ENCODE peak calls at places on chromosomes 3 and 15, in ten cellular contexts. One of them, this sample, is unnamed.

GRCh38 chr3:149879872-149880271 is 66.9 kb downstream of the RNF13 start:
- DNase-seq in RWPE1: peak; percentile 7
- DNase-seq in GM04503: peak; percentile 21
- DNase-seq in activated gamma-delta T cell treated with Interleukin-2 at 50 U/mL for 16 hours: peak; percentile 4
- DNase-seq in substantia nigra: peak; percentile 66
- DNase-seq in RPMI8226: peak; percentile 63
- DNase-seq in H7: peak; percentile 17
- DNase-seq in endothelial cell: peak; percentile 67
- DNase-seq in naive thymus-derived CD8-positive, alpha-beta T cell: peak; percentile 5
- DNase-seq in NCI-H1694 treated with DMSO at 0.1 percent for 48 hours: peak; percentile 65
- DNase-seq in this sample: peak; percentile 58

GRCh38 chr3:184042617-184043016 is 10.2 kb upstream of the HTR3C start:
- DNase-seq in RPMI8226: no peak
- DNase-seq in naive thymus-derived CD8-positive, alpha-beta T cell: no peak
- DNase-seq in GM04503: no peak
- DNase-seq in activated gamma-delta T cell treated with Interleukin-2 at 50 U/mL for 16 hours: no peak
- DNase-seq in H7: no peak
- DNase-seq in NCI-H1694 treated with DMSO at 0.1 percent for 48 hours: no peak
- DNase-seq in RWPE1: no peak
- DNase-seq in endothelial cell: no peak
- DNase-seq in substantia nigra: no peak
- DNase-seq in this sample: no peak

GRCh38 chr15:65638681-65639089 is 16.9 kb downstream of the SLC24A1 start:
- DNase-seq in naive thymus-derived CD8-positive, alpha-beta T cell: peak; percentile 77
- DNase-seq in activated gamma-delta T cell treated with Interleukin-2 at 50 U/mL for 16 hours: peak; percentile 23
- DNase-seq in GM04503: no peak
- DNase-seq in H7: peak; percentile 88
- DNase-seq in RPMI8226: peak; percentile 86
- DNase-seq in endothelial cell: peak; percentile 35
- DNase-seq in substantia nigra: peak; percentile 12
- DNase-seq in RWPE1: peak; percentile 85
- DNase-seq in NCI-H1694 treated with DMSO at 0.1 percent for 48 hours: peak; percentile 68
- DNase-seq in this sample: peak; percentile 84

GRCh38 chr15:95247068-95247984 is 1016.0 kb downstream of the MCTP2 start:
- DNase-seq in naive thymus-derived CD8-positive, alpha-beta T cell: no peak
- DNase-seq in RWPE1: peak; percentile 93
- DNase-seq in RPMI8226: no peak
- DNase-seq in activated gamma-delta T cell treated with Interleukin-2 at 50 U/mL for 16 hours: no peak
- DNase-seq in substantia nigra: no peak
- DNase-seq in GM04503: peak; percentile 85
- DNase-seq in endothelial cell: no peak
- DNase-seq in NCI-H1694 treated with DMSO at 0.1 percent for 48 hours: no peak
- DNase-seq in H7: no peak
- DNase-seq in this sample: no peak

GRCh38 chr15:60781211-60781713 is 302.3 kb upstream of the ICE2 start:
- DNase-seq in GM04503: no peak
- DNase-seq in activated gamma-delta T cell treated with Interleukin-2 at 50 U/mL for 16 hours: no peak
- DNase-seq in RWPE1: no peak
- DNase-seq in H7: peak; percentile 29
- DNase-seq in substantia nigra: peak; percentile 33
- DNase-seq in RPMI8226: no peak
- DNase-seq in naive thymus-derived CD8-positive, alpha-beta T cell: no peak
- DNase-seq in NCI-H1694 treated with DMSO at 0.1 percent for 48 hours: no peak
- DNase-seq in endothelial cell: no peak
- DNase-seq in this sample: no peak

GRCh38 chr15:40787344-40787841 is 17.6 kb downstream of the C15orf62 start:
- DNase-seq in RPMI8226: peak; percentile 41
- DNase-seq in activated gamma-delta T cell treated with Interleukin-2 at 50 U/mL for 16 hours: peak; percentile 48
- DNase-seq in RWPE1: peak; percentile 93
- DNase-seq in substantia nigra: no peak
- DNase-seq in GM04503: no peak
- DNase-seq in NCI-H1694 treated with DMSO at 0.1 percent for 48 hours: no peak
- DNase-seq in naive thymus-derived CD8-positive, alpha-beta T cell: peak; percentile 49
- DNase-seq in endothelial cell: no peak
- DNase-seq in H7: peak; percentile 84
- DNase-seq in this sample: no peak

GRCh38 chr3:45480871-45481270 is 92.5 kb downstream of the LARS2 start:
- DNase-seq in activated gamma-delta T cell treated with Interleukin-2 at 50 U/mL for 16 hours: no peak
- DNase-seq in H7: no peak
- DNase-seq in RWPE1: no peak
- DNase-seq in GM04503: no peak
- DNase-seq in RPMI8226: no peak
- DNase-seq in naive thymus-derived CD8-positive, alpha-beta T cell: no peak
- DNase-seq in NCI-H1694 treated with DMSO at 0.1 percent for 48 hours: no peak
- DNase-seq in substantia nigra: no peak
- DNase-seq in endothelial cell: no peak
- DNase-seq in this sample: no peak

GRCh38 chr3:167941234-167941995 is 154.3 kb downstream of the GOLIM4 start:
- DNase-seq in endothelial cell: peak; percentile 24
- DNase-seq in NCI-H1694 treated with DMSO at 0.1 percent for 48 hours: no peak
- DNase-seq in RWPE1: no peak
- DNase-seq in RPMI8226: no peak
- DNase-seq in activated gamma-delta T cell treated with Interleukin-2 at 50 U/mL for 16 hours: no peak
- DNase-seq in substantia nigra: peak; percentile 2
- DNase-seq in GM04503: peak; percentile 42
- DNase-seq in naive thymus-derived CD8-positive, alpha-beta T cell: no peak
- DNase-seq in H7: no peak
- DNase-seq in this sample: peak; percentile 42

GRCh38 chr3:126464093-126464492 is 11.6 kb downstream of the ZXDC start:
- DNase-seq in GM04503: no peak
- DNase-seq in endothelial cell: no peak
- DNase-seq in H7: no peak
- DNase-seq in substantia nigra: no peak
- DNase-seq in NCI-H1694 treated with DMSO at 0.1 percent for 48 hours: no peak
- DNase-seq in RWPE1: no peak
- DNase-seq in RPMI8226: no peak
- DNase-seq in naive thymus-derived CD8-positive, alpha-beta T cell: no peak
- DNase-seq in activated gamma-delta T cell treated with Interleukin-2 at 50 U/mL for 16 hours: no peak
- DNase-seq in this sample: no peak

GRCh38 chr3:132659370-132660055 is at the start of gene ACAD11:
- DNase-seq in GM04503: peak; percentile 42
- DNase-seq in RWPE1: peak; percentile 71
- DNase-seq in NCI-H1694 treated with DMSO at 0.1 percent for 48 hours: peak; percentile 71
- DNase-seq in activated gamma-delta T cell treated with Interleukin-2 at 50 U/mL for 16 hours: peak; percentile 20
- DNase-seq in H7: peak; percentile 70
- DNase-seq in substantia nigra: peak; percentile 81
- DNase-seq in RPMI8226: peak; percentile 60
- DNase-seq in endothelial cell: peak; percentile 73
- DNase-seq in naive thymus-derived CD8-positive, alpha-beta T cell: peak; percentile 39
- DNase-seq in this sample: peak; percentile 85

GRCh38 chr15:90956551-90957104 is 1.9 kb downstream of the RCCD1 start:
- DNase-seq in naive thymus-derived CD8-positive, alpha-beta T cell: peak; percentile 44
- DNase-seq in RPMI8226: no peak
- DNase-seq in substantia nigra: peak; percentile 78
- DNase-seq in H7: peak; percentile 99
- DNase-seq in RWPE1: peak; percentile 88
- DNase-seq in GM04503: no peak
- DNase-seq in activated gamma-delta T cell treated with Interleukin-2 at 50 U/mL for 16 hours: peak; percentile 63
- DNase-seq in NCI-H1694 treated with DMSO at 0.1 percent for 48 hours: peak; percentile 29
- DNase-seq in endothelial cell: peak; percentile 96
- DNase-seq in this sample: peak; percentile 86

GRCh38 chr3:124088801-124089200 is 96.9 kb upstream of the ROPN1 start:
- DNase-seq in endothelial cell: no peak
- DNase-seq in naive thymus-derived CD8-positive, alpha-beta T cell: no peak
- DNase-seq in H7: no peak
- DNase-seq in RPMI8226: no peak
- DNase-seq in NCI-H1694 treated with DMSO at 0.1 percent for 48 hours: no peak
- DNase-seq in substantia nigra: no peak
- DNase-seq in RWPE1: no peak
- DNase-seq in GM04503: no peak
- DNase-seq in activated gamma-delta T cell treated with Interleukin-2 at 50 U/mL for 16 hours: no peak
- DNase-seq in this sample: no peak

GRCh38 chr3:153338487-153338886 is 176.5 kb downstream of the RAP2B start:
- DNase-seq in H7: no peak
- DNase-seq in activated gamma-delta T cell treated with Interleukin-2 at 50 U/mL for 16 hours: no peak
- DNase-seq in RPMI8226: no peak
- DNase-seq in naive thymus-derived CD8-positive, alpha-beta T cell: no peak
- DNase-seq in GM04503: no peak
- DNase-seq in endothelial cell: no peak
- DNase-seq in RWPE1: no peak
- DNase-seq in NCI-H1694 treated with DMSO at 0.1 percent for 48 hours: no peak
- DNase-seq in substantia nigra: no peak
- DNase-seq in this sample: no peak

GRCh38 chr15:98347866-98348265 is 300.5 kb upstream of the IGF1R start:
- DNase-seq in RPMI8226: no peak
- DNase-seq in substantia nigra: no peak
- DNase-seq in H7: no peak
- DNase-seq in NCI-H1694 treated with DMSO at 0.1 percent for 48 hours: no peak
- DNase-seq in RWPE1: no peak
- DNase-seq in activated gamma-delta T cell treated with Interleukin-2 at 50 U/mL for 16 hours: no peak
- DNase-seq in naive thymus-derived CD8-positive, alpha-beta T cell: no peak
- DNase-seq in endothelial cell: no peak
- DNase-seq in GM04503: no peak
- DNase-seq in this sample: no peak

GRCh38 chr15:55969582-55969981 is 23.8 kb downstream of the NEDD4 start:
- DNase-seq in RPMI8226: no peak
- DNase-seq in H7: no peak
- DNase-seq in GM04503: no peak
- DNase-seq in NCI-H1694 treated with DMSO at 0.1 percent for 48 hours: no peak
- DNase-seq in naive thymus-derived CD8-positive, alpha-beta T cell: no peak
- DNase-seq in substantia nigra: no peak
- DNase-seq in endothelial cell: no peak
- DNase-seq in RWPE1: no peak
- DNase-seq in activated gamma-delta T cell treated with Interleukin-2 at 50 U/mL for 16 hours: no peak
- DNase-seq in this sample: no peak

GRCh38 chr3:66419053-66419440 is 81.8 kb downstream of the LRIG1 start:
- DNase-seq in substantia nigra: no peak
- DNase-seq in naive thymus-derived CD8-positive, alpha-beta T cell: no peak
- DNase-seq in H7: no peak
- DNase-seq in activated gamma-delta T cell treated with Interleukin-2 at 50 U/mL for 16 hours: no peak
- DNase-seq in GM04503: no peak
- DNase-seq in RPMI8226: no peak
- DNase-seq in RWPE1: no peak
- DNase-seq in endothelial cell: no peak
- DNase-seq in NCI-H1694 treated with DMSO at 0.1 percent for 48 hours: no peak
- DNase-seq in this sample: no peak

This sample was measured in erythroblast.